ENCODE peak calls at places on chromosomes 11 and 22, in five cellular contexts. F is HuH-7.5, D is T follicular helper cell, P is stomach, J is fibroblast of the conjunctiva. O is an unnamed sample.

GRCh38 chr11:134395002-134395401 is 17.0 kb downstream of the B3GAT1 start:
- DNase-seq in D (no peak), F (no peak), P (no peak), J (no peak), O (no peak)

GRCh38 chr22:29799217-29799680 is 32.1 kb downstream of the UQCR10 start:
- DNase-seq in D (no peak), F (peak), J (peak), P (peak), O (no peak)

GRCh38 chr22:27445876-27446275 is 355.7 kb downstream of the MN1 start:
- DNase-seq in F (no peak), D (no peak), P (no peak), J (no peak), O (no peak)

GRCh38 chr11:68044898-68045351 is 6.1 kb downstream of the TCIRG1 start:
- DNase-seq in J (no peak), P (no peak), F (peak), D (no peak), O (no peak)

GRCh38 chr11:62669420-62670161 is 1.9 kb upstream of the UQCC3 start:
- DNase-seq in P (no peak), F (no peak), D (no peak), J (no peak), O (no peak)

GRCh38 chr11:5923789-5924188 is 18.3 kb upstream of the OR56A3 start:
- DNase-seq in P (no peak), D (no peak), J (no peak), F (no peak), O (no peak)

GRCh38 chr11:72635931-72636330 is 38.3 kb downstream of the PDE2A start:
- DNase-seq in P (no peak), D (no peak), J (no peak), F (no peak), O (no peak)

GRCh38 chr22:30267382-30268302 is 991 bp upstream of the OSM start:
- DNase-seq in F (no peak), J (no peak), P (no peak), D (peak), O (no peak)

GRCh38 chr11:126268361-126268707 is 361 bp downstream of the SRPRA start:
- DNase-seq in J (no peak), D (no peak), P (no peak), F (peak), O (no peak)

GRCh38 chr11:34619062-34619516 is 1.8 kb upstream of the EHF start:
- DNase-seq in D (no peak), F (no peak), P (no peak), J (no peak), O (no peak)

GRCh38 chr22:23751441-23751996 is 607 bp upstream of the ZNF70 start:
- DNase-seq in P (no peak), D (no peak), F (no peak), J (no peak), O (no peak)

GRCh38 chr11:12587333-12587997 is 86.8 kb upstream of the TEAD1 start:
- DNase-seq in D (no peak), F (no peak), P (no peak), J (no peak), O (no peak)

GRCh38 chr11:16587670-16588069 is 150.8 kb upstream of the C11orf58 start:
- DNase-seq in D (no peak), P (peak), J (no peak), F (no peak), O (no peak)

GRCh38 chr11:112355726-112356125 is 95.1 kb upstream of the PLET1 start:
- DNase-seq in J (no peak), D (no peak), P (peak), F (peak), O (no peak)

GRCh38 chr11:25065711-25066110 is 568.9 kb downstream of the LUZP2 start:
- DNase-seq in F (no peak), P (no peak), J (no peak), D (no peak), O (no peak)

GRCh38 chr11:46416656-46417055 is 25.1 kb upstream of the CHRM4 start:
- DNase-seq in J (no peak), F (no peak), D (no peak), P (no peak), O (no peak)

GRCh38 chr11:3165152-3165705 is at the start of gene OSBPL5:
- DNase-seq in D (no peak), J (no peak), F (peak), P (peak), O (peak)

GRCh38 chr11:70845761-70846160 is 406.6 kb downstream of the SHANK2 start:
- DNase-seq in D (no peak), P (no peak), F (no peak), J (no peak), O (no peak)

GRCh38 chr22:38311331-38311635 is 6.0 kb downstream of the CSNK1E start:
- DNase-seq in J (no peak), D (no peak), P (no peak), F (no peak), O (no peak)

GRCh38 chr11:31797227-31798056 is 13.7 kb downstream of the PAX6 start:
- DNase-seq in J (no peak), P (no peak), D (no peak), F (no peak), O (no peak)

O was measured in progenitor cell of endocrine pancreas.